ENCODE peak calls at places on chromosomes 6 and 20, in four cellular contexts. M is left ventricle myocardium inferior; P is NCI-H524; F is activated CD8-positive, alpha-beta T cell treated with anti-CD3 and anti-CD28 coated beads for 36 hours. S is an unnamed sample.

GRCh38 chr6:16344756-16345155 is 106.4 kb downstream of the GMPR start:
- DNase-seq in M (no peak), P (no peak), F (no peak), S (no peak)

GRCh38 chr20:58349586-58349985 is 39.4 kb upstream of the VAPB start:
- DNase-seq in M (no peak), P (no peak), F (no peak), S (no peak)

GRCh38 chr6:144714031-144714732 is 429.0 kb downstream of the UTRN start:
- DNase-seq in M (no peak), P (no peak), F (no peak), S (no peak)

GRCh38 chr6:6494677-6495076 is 93.8 kb upstream of the LY86 start:
- DNase-seq in M (peak), P (peak), F (peak), S (no peak)

GRCh38 chr20:2006452-2007381 is 12.9 kb upstream of the PDYN start:
- DNase-seq in M (no peak), P (peak), F (peak), S (peak)

GRCh38 chr6:13733178-13733851 is 21.7 kb upstream of the RANBP9 start:
- DNase-seq in M (peak), P (no peak), F (no peak), S (no peak)

GRCh38 chr20:37330316-37330715 is 15.6 kb upstream of the SRC start:
- DNase-seq in M (no peak), P (no peak), F (no peak), S (no peak)

GRCh38 chr20:20737158-20737557 is 24.7 kb upstream of the RALGAPA2 start:
- DNase-seq in M (no peak), P (peak), F (peak), S (no peak)

GRCh38 chr20:4989570-4989969 is 11.7 kb downstream of the SLC23A2 start:
- DNase-seq in M (no peak), P (no peak), F (peak), S (peak)

GRCh38 chr6:48553449-48553848 is 442.5 kb upstream of the PTCHD4 start:
- DNase-seq in M (no peak), P (no peak), F (no peak), S (no peak)

S was measured in activated effector memory CD4-positive, alpha-beta T cell treated with anti-CD3 and anti-CD28 coated beads, Interleukin-2, amount 50 U/mL, for 16 hours.